ENCODE peak calls at places on chromosomes 3 and 15, in eight cellular contexts. One of them, this sample, is unnamed. For H3K27me3, the result is how much of the 10 kb centered on the place peaks cover.

GRCh38 chr3:141115752-141116541 is 64.8 kb downstream of the SPSB4 start:
- DNase-seq in cardiac muscle cell: no peak
- DNase-seq in AG04450: no peak
- DNase-seq in A673: no peak
- DNase-seq in suprapubic skin: no peak
- DNase-seq in heart left ventricle: peak
- DNase-seq in heart right ventricle: no peak
- DNase-seq in SK-N-SH: no peak
- DNase-seq in this sample: no peak

GRCh38 chr3:115423170-115423569 is 200.1 kb upstream of the GAP43 start:
- DNase-seq in SK-N-SH: no peak
- DNase-seq in AG04450: no peak
- DNase-seq in heart left ventricle: no peak
- DNase-seq in heart right ventricle: no peak
- DNase-seq in A673: no peak
- DNase-seq in cardiac muscle cell: peak
- DNase-seq in suprapubic skin: no peak
- DNase-seq in this sample: no peak

GRCh38 chr3:195075199-195075940 is 195.6 kb downstream of the XXYLT1 start:
- DNase-seq in heart left ventricle: peak
- DNase-seq in A673: no peak
- DNase-seq in suprapubic skin: peak
- DNase-seq in SK-N-SH: no peak
- DNase-seq in cardiac muscle cell: peak
- DNase-seq in heart right ventricle: no peak
- DNase-seq in AG04450: no peak
- DNase-seq in this sample: peak

GRCh38 chr15:36960179-36960946 is 140.0 kb downstream of the MEIS2 start:
- DNase-seq in heart left ventricle: no peak
- DNase-seq in AG04450: no peak
- DNase-seq in cardiac muscle cell: no peak
- DNase-seq in A673: no peak
- DNase-seq in heart right ventricle: no peak
- DNase-seq in suprapubic skin: no peak
- DNase-seq in SK-N-SH: no peak
- DNase-seq in this sample: no peak

GRCh38 chr3:45330500-45331295 is 57.7 kb upstream of the LARS2 start:
- DNase-seq in AG04450: no peak
- DNase-seq in suprapubic skin: no peak
- DNase-seq in A673: no peak
- DNase-seq in SK-N-SH: no peak
- DNase-seq in heart left ventricle: no peak
- DNase-seq in heart right ventricle: no peak
- DNase-seq in cardiac muscle cell: no peak
- DNase-seq in this sample: no peak

GRCh38 chr15:31483924-31484368 is 157.3 kb downstream of the KLF13 start:
- DNase-seq in heart left ventricle: no peak
- DNase-seq in heart right ventricle: no peak
- DNase-seq in suprapubic skin: no peak
- DNase-seq in SK-N-SH: no peak
- DNase-seq in A673: no peak
- DNase-seq in AG04450: no peak
- DNase-seq in cardiac muscle cell: no peak
- DNase-seq in this sample: no peak

GRCh38 chr3:13186416-13186815 is 113.2 kb upstream of the IQSEC1 start:
- DNase-seq in suprapubic skin: no peak
- DNase-seq in heart left ventricle: no peak
- DNase-seq in SK-N-SH: no peak
- DNase-seq in A673: no peak
- DNase-seq in AG04450: no peak
- DNase-seq in heart right ventricle: no peak
- DNase-seq in cardiac muscle cell: no peak
- DNase-seq in this sample: no peak

GRCh38 chr15:80059786-80060489 is 462 bp downstream of the ZFAND6 start:
- DNase-seq in A673: peak
- DNase-seq in heart left ventricle: peak
- DNase-seq in suprapubic skin: no peak
- DNase-seq in heart right ventricle: no peak
- DNase-seq in SK-N-SH: peak
- DNase-seq in cardiac muscle cell: peak
- DNase-seq in AG04450: no peak
- DNase-seq in this sample: peak

GRCh38 chr3:143209715-143210059 is 90.1 kb downstream of the CHST2 start:
- DNase-seq in suprapubic skin: no peak
- DNase-seq in AG04450: no peak
- DNase-seq in heart left ventricle: no peak
- DNase-seq in SK-N-SH: no peak
- DNase-seq in heart right ventricle: no peak
- DNase-seq in cardiac muscle cell: no peak
- DNase-seq in A673: no peak
- DNase-seq in this sample: no peak

GRCh38 chr15:94485148-94485719 is 253.9 kb downstream of the MCTP2 start:
- DNase-seq in A673: no peak
- DNase-seq in heart left ventricle: no peak
- DNase-seq in suprapubic skin: no peak
- DNase-seq in heart right ventricle: no peak
- DNase-seq in SK-N-SH: no peak
- DNase-seq in cardiac muscle cell: no peak
- DNase-seq in AG04450: no peak
- DNase-seq in this sample: no peak

GRCh38 chr15:85493258-85493657 is 112.9 kb downstream of the AKAP13 start:
- DNase-seq in heart right ventricle: no peak
- DNase-seq in A673: no peak
- DNase-seq in cardiac muscle cell: no peak
- DNase-seq in SK-N-SH: no peak
- DNase-seq in suprapubic skin: no peak
- DNase-seq in heart left ventricle: no peak
- DNase-seq in AG04450: no peak
- DNase-seq in this sample: no peak

GRCh38 chr15:77419050-77419835 is 661 bp downstream of the PEAK1 start:
- DNase-seq in cardiac muscle cell: peak
- DNase-seq in SK-N-SH: peak
- DNase-seq in suprapubic skin: peak
- DNase-seq in AG04450: no peak
- DNase-seq in A673: peak
- DNase-seq in heart left ventricle: peak
- DNase-seq in heart right ventricle: peak
- DNase-seq in this sample: peak

GRCh38 chr15:66750609-66751008 is 48.6 kb downstream of the SMAD6 start:
- DNase-seq in SK-N-SH: no peak
- DNase-seq in A673: no peak
- DNase-seq in heart right ventricle: no peak
- DNase-seq in AG04450: no peak
- DNase-seq in cardiac muscle cell: no peak
- DNase-seq in heart left ventricle: no peak
- DNase-seq in suprapubic skin: no peak
- DNase-seq in this sample: no peak

GRCh38 chr3:130773371-130773770 is 26.7 kb upstream of the PIK3R4 start:
- DNase-seq in heart right ventricle: no peak
- DNase-seq in cardiac muscle cell: peak
- DNase-seq in heart left ventricle: no peak
- DNase-seq in suprapubic skin: no peak
- DNase-seq in SK-N-SH: no peak
- DNase-seq in AG04450: no peak
- DNase-seq in A673: no peak
- DNase-seq in this sample: no peak

GRCh38 chr3:196225763-196226364 is 9.5 kb downstream of the SLC51A start:
- DNase-seq in suprapubic skin: no peak
- DNase-seq in AG04450: no peak
- DNase-seq in A673: no peak
- DNase-seq in heart left ventricle: no peak
- DNase-seq in heart right ventricle: no peak
- DNase-seq in SK-N-SH: no peak
- DNase-seq in cardiac muscle cell: no peak
- DNase-seq in this sample: no peak

GRCh38 chr15:69704685-69705084 is 252.1 kb downstream of the RPLP1 start:
- DNase-seq in AG04450: no peak
- DNase-seq in SK-N-SH: no peak
- DNase-seq in A673: no peak
- DNase-seq in heart left ventricle: no peak
- DNase-seq in cardiac muscle cell: no peak
- DNase-seq in suprapubic skin: no peak
- DNase-seq in heart right ventricle: no peak
- DNase-seq in this sample: no peak

GRCh38 chr3:108053025-108053424 is 37.8 kb downstream of the CD47 start:
- DNase-seq in heart left ventricle: no peak
- DNase-seq in suprapubic skin: no peak
- DNase-seq in AG04450: no peak
- DNase-seq in cardiac muscle cell: no peak
- DNase-seq in A673: no peak
- DNase-seq in SK-N-SH: no peak
- DNase-seq in heart right ventricle: no peak
- DNase-seq in this sample: no peak

GRCh38 chr15:93974804-93975481 is 256.4 kb upstream of the MCTP2 start:
- DNase-seq in cardiac muscle cell: peak
- DNase-seq in AG04450: peak
- DNase-seq in heart right ventricle: no peak
- DNase-seq in heart left ventricle: no peak
- DNase-seq in suprapubic skin: no peak
- DNase-seq in A673: peak
- DNase-seq in SK-N-SH: peak
- DNase-seq in this sample: no peak

GRCh38 chr15:98043160-98044059 is 82.9 kb downstream of the ARRDC4 start:
- DNase-seq in suprapubic skin: no peak
- DNase-seq in heart right ventricle: no peak
- DNase-seq in heart left ventricle: no peak
- DNase-seq in SK-N-SH: peak
- DNase-seq in cardiac muscle cell: no peak
- DNase-seq in A673: no peak
- DNase-seq in AG04450: no peak
- DNase-seq in this sample: no peak
- H3K4me3 ChIP-seq in suprapubic skin: no peak
- H3K4me3 ChIP-seq in heart right ventricle: no peak
- H3K4me3 ChIP-seq in heart left ventricle: no peak
- H3K4me3 ChIP-seq in SK-N-SH: no peak
- H3K4me3 ChIP-seq in cardiac muscle cell: no peak
- H3K4me3 ChIP-seq in A673: no peak
- H3K4me3 ChIP-seq in AG04450: no peak
- H3K4me3 ChIP-seq in this sample: no peak

GRCh38 chr3:182303169-182303568 is 490.1 kb upstream of the ATP11B start:
- DNase-seq in cardiac muscle cell: no peak
- DNase-seq in heart right ventricle: no peak
- DNase-seq in suprapubic skin: no peak
- DNase-seq in SK-N-SH: no peak
- DNase-seq in heart left ventricle: no peak
- DNase-seq in A673: no peak
- DNase-seq in AG04450: no peak
- DNase-seq in this sample: no peak
- H3K27me3 ChIP-seq in cardiac muscle cell: under half
- H3K27me3 ChIP-seq in heart right ventricle: under half
- H3K27me3 ChIP-seq in suprapubic skin: under half
- H3K27me3 ChIP-seq in SK-N-SH: under half
- H3K27me3 ChIP-seq in heart left ventricle: under half
- H3K27me3 ChIP-seq in A673: under half
- H3K27me3 ChIP-seq in AG04450: under half
- H3K27me3 ChIP-seq in this sample: under half

DNA sequence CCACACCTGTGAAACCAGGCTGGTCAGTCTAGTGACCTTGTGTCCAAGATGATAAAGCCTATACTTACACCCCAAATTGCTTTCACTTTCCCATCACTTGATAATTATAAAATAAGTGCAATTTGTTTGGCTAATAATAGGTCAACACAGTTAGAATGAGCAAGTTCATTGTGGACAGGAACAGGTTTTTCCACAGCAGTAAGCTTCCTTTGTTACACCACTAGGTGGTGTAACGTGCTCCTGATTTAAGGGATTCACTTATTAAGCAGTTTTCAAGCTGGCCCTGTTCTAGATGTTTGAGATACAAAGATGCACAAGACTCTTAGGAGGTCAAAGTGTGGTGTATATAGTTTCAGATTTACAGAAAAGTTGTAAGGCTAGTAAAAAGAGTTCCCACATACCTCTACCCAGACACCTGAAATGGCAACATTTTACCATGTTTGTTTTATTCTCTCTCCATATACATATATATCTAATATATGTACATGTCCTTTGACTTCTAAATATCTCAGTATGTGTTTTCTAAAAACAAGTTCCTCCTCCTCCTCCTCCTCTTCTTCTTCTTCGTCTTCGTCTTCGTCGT is 6.8 kb upstream of the MFSD1 start:
- DNase-seq in suprapubic skin: no peak
- DNase-seq in heart right ventricle: no peak
- DNase-seq in A673: peak
- DNase-seq in AG04450: no peak
- DNase-seq in SK-N-SH: peak
- DNase-seq in cardiac muscle cell: peak
- DNase-seq in heart left ventricle: no peak
- DNase-seq in this sample: no peak
- TF ChIP-seq CTCF in suprapubic skin: peak
- TF ChIP-seq CTCF in heart right ventricle: peak
- TF ChIP-seq CTCF in A673: peak
- TF ChIP-seq CTCF in AG04450: peak
- TF ChIP-seq CTCF in SK-N-SH: peak
- TF ChIP-seq CTCF in cardiac muscle cell: peak
- TF ChIP-seq CTCF in heart left ventricle: peak
- TF ChIP-seq CTCF in this sample: peak

DNA sequence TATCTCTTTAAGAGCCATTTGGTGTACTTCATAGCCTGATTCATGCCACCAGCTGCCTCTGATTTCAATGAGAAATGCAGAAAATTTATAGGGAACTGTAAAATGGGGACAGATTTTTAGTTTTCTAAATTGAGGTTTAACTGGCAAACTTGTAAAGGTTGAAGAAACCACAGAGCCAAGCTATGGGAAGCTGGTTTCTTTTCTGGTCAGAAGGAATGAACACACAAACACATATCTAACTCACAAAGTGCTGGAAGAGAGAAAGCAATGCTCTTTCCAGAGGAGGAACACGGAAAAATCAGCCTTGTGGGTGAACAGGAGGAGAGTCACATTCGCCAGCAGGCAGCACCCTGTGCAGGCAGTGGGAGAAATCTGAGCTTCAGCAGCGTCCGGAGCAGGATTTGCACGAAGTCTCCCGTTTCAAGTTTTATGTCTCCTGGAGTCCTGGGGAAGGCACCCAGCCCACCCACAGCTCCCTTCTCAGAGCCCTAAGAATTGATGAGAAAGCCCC is 481 bp downstream of the MASP1 start:
- DNase-seq in suprapubic skin: no peak
- DNase-seq in heart left ventricle: peak
- DNase-seq in AG04450: peak
- DNase-seq in heart right ventricle: no peak
- DNase-seq in A673: no peak
- DNase-seq in cardiac muscle cell: peak
- DNase-seq in SK-N-SH: no peak
- DNase-seq in this sample: no peak
- H3K4me3 ChIP-seq in suprapubic skin: peak
- H3K4me3 ChIP-seq in heart left ventricle: peak
- H3K4me3 ChIP-seq in AG04450: peak
- H3K4me3 ChIP-seq in heart right ventricle: peak
- H3K4me3 ChIP-seq in A673: no peak
- H3K4me3 ChIP-seq in cardiac muscle cell: peak
- H3K4me3 ChIP-seq in SK-N-SH: no peak
- H3K4me3 ChIP-seq in this sample: peak

This sample was measured in tibial artery.